ENCODE peak calls at places on chromosomes 12 and 14, in seven cellular contexts. D, H, X, V, J, L and S are unnamed samples.
A peak's percentile ranks its signal among the peaks of the same experiment; 100 is the strongest.

GRCh38 chr14:51867753-51868152 is 7.3 kb downstream of the GNG2 start:
- DNase-seq in D (no peak), H (no peak), X (no peak), V (no peak), J (no peak), L (no peak), S (peak; percentile 29)

GRCh38 chr12:124115976-124116690 is 143.1 kb downstream of the ZNF664 start:
- DNase-seq in D (no peak), H (no peak), X (no peak), V (no peak), J (no peak), L (no peak), S (no peak)

GRCh38 chr12:64968989-64969819 is 144.8 kb downstream of the TBC1D30 start:
- DNase-seq in D (no peak), H (no peak), X (no peak), V (no peak), J (no peak), L (no peak), S (peak; percentile 16)

GRCh38 chr12:96419576-96420254 is 19.5 kb upstream of the CDK17 start:
- DNase-seq in D (no peak), H (no peak), X (no peak), V (no peak), J (no peak), L (no peak), S (no peak)

GRCh38 chr12:90366286-90366685 is 588.7 kb downstream of the CCER1 start:
- DNase-seq in D (peak; percentile 56), H (no peak), X (no peak), V (no peak), J (no peak), L (no peak), S (peak; percentile 38)

GRCh38 chr14:41607119-41607785 is 576 bp downstream of the LRFN5 start:
- DNase-seq in D (no peak), H (no peak), X (no peak), V (no peak), J (no peak), L (no peak), S (peak; percentile 32)

GRCh38 chr12:132604108-132605054 is 6.0 kb downstream of the LRCOL1 start:
- DNase-seq in D (no peak), H (no peak), X (no peak), V (no peak), J (no peak), L (no peak), S (no peak)

GRCh38 chr14:90815817-90816662 is at the start of gene TTC7B:
- DNase-seq in D (no peak), H (no peak), X (no peak), V (peak; percentile 33), J (no peak), L (no peak), S (no peak)

GRCh38 chr12:115374480-115375187 is 690.7 kb upstream of the TBX3 start:
- DNase-seq in D (no peak), H (no peak), X (no peak), V (no peak), J (no peak), L (no peak), S (no peak)

GRCh38 chr12:16606201-16606849 is 363 bp upstream of the LMO3 start:
- DNase-seq in D (no peak), H (no peak), X (no peak), V (no peak), J (no peak), L (no peak), S (peak; percentile 28)

GRCh38 chr14:101118746-101119610 is 215.5 kb upstream of the RTL1 start:
- DNase-seq in D (no peak), H (no peak), X (no peak), V (no peak), J (no peak), L (no peak), S (no peak)

GRCh38 chr12:52873832-52874572 is 25.2 kb upstream of the KRT78 start:
- DNase-seq in D (peak; percentile 79), H (peak; percentile 18), X (peak; percentile 71), V (peak; percentile 53), J (no peak), L (peak; percentile 39), S (peak; percentile 96)

GRCh38 chr12:51777457-51777856 is 71.1 kb downstream of the FIGNL2 start:
- DNase-seq in D (no peak), H (no peak), X (no peak), V (no peak), J (no peak), L (no peak), S (no peak)

GRCh38 chr14:104254735-104255400 is 116.5 kb downstream of the KIF26A start:
- DNase-seq in D (no peak), H (no peak), X (no peak), V (no peak), J (no peak), L (no peak), S (no peak)

GRCh38 chr14:58560208-58560607 is 77.6 kb upstream of the DACT1 start:
- DNase-seq in D (no peak), H (no peak), X (no peak), V (no peak), J (no peak), L (no peak), S (peak; percentile 68)

GRCh38 chr14:105844810-105845724 is 318.7 kb downstream of the TMEM121 start:
- DNase-seq in D (no peak), H (no peak), X (no peak), V (no peak), J (no peak), L (no peak), S (no peak)

GRCh38 chr14:24848427-24848826 is 201.5 kb downstream of the STXBP6 start:
- DNase-seq in D (peak; percentile 47), H (no peak), X (no peak), V (no peak), J (no peak), L (no peak), S (peak; percentile 71)

GRCh38 chr14:53187921-53188463 is 34.9 kb upstream of the DDHD1 start:
- DNase-seq in D (no peak), H (no peak), X (no peak), V (no peak), J (no peak), L (no peak), S (no peak)